ENCODE peak calls at places on chromosomes 5 and 9, in ten cellular contexts. One of them, this sample, is unnamed.
A peak's percentile ranks its signal among the peaks of the same experiment; 100 is the strongest.

GRCh38 chr5:91359957-91360609 is 23.0 kb downstream of the ARRDC3 start:
- DNase-seq in fibroblast of the aortic adventitia: no peak
- DNase-seq in stimulated activated CD8-positive, alpha-beta memory T cell treated with anti-CD3 and anti-CD28 coated beads, Interleukin-4, amount 100 ng/mL, for 1 hour: no peak
- DNase-seq in Right ventricle myocardium superior: no peak
- DNase-seq in caudate nucleus: no peak
- DNase-seq in NCI-H1417: no peak
- DNase-seq in activated CD4-positive, alpha-beta T cell treated with anti-CD3 and anti-CD28 coated beads, Interleukin-2, amount 50 U/mL, for 48 hours: no peak
- DNase-seq in effector memory CD4-positive, alpha-beta T cell: no peak
- DNase-seq in NCI-H2171: no peak
- DNase-seq in GM03348: peak; percentile 26
- DNase-seq in this sample: peak; percentile 13

GRCh38 chr9:82934949-82935348 is 128.0 kb downstream of the RASEF start:
- DNase-seq in fibroblast of the aortic adventitia: peak; percentile 78
- DNase-seq in stimulated activated CD8-positive, alpha-beta memory T cell treated with anti-CD3 and anti-CD28 coated beads, Interleukin-4, amount 100 ng/mL, for 1 hour: no peak
- DNase-seq in Right ventricle myocardium superior: no peak
- DNase-seq in caudate nucleus: no peak
- DNase-seq in NCI-H1417: no peak
- DNase-seq in activated CD4-positive, alpha-beta T cell treated with anti-CD3 and anti-CD28 coated beads, Interleukin-2, amount 50 U/mL, for 48 hours: no peak
- DNase-seq in effector memory CD4-positive, alpha-beta T cell: no peak
- DNase-seq in NCI-H2171: no peak
- DNase-seq in GM03348: peak; percentile 6
- DNase-seq in this sample: no peak

GRCh38 chr9:104808030-104808614 is 44.2 kb downstream of the NIPSNAP3B start:
- DNase-seq in fibroblast of the aortic adventitia: peak; percentile 77
- DNase-seq in stimulated activated CD8-positive, alpha-beta memory T cell treated with anti-CD3 and anti-CD28 coated beads, Interleukin-4, amount 100 ng/mL, for 1 hour: no peak
- DNase-seq in Right ventricle myocardium superior: no peak
- DNase-seq in caudate nucleus: peak; percentile 44
- DNase-seq in NCI-H1417: peak; percentile 31
- DNase-seq in activated CD4-positive, alpha-beta T cell treated with anti-CD3 and anti-CD28 coated beads, Interleukin-2, amount 50 U/mL, for 48 hours: no peak
- DNase-seq in effector memory CD4-positive, alpha-beta T cell: no peak
- DNase-seq in NCI-H2171: no peak
- DNase-seq in GM03348: peak; percentile 54
- DNase-seq in this sample: no peak

GRCh38 chr9:131982683-131983239 is 96.9 kb downstream of the MED27 start:
- DNase-seq in fibroblast of the aortic adventitia: no peak
- DNase-seq in stimulated activated CD8-positive, alpha-beta memory T cell treated with anti-CD3 and anti-CD28 coated beads, Interleukin-4, amount 100 ng/mL, for 1 hour: no peak
- DNase-seq in Right ventricle myocardium superior: no peak
- DNase-seq in caudate nucleus: no peak
- DNase-seq in NCI-H1417: no peak
- DNase-seq in activated CD4-positive, alpha-beta T cell treated with anti-CD3 and anti-CD28 coated beads, Interleukin-2, amount 50 U/mL, for 48 hours: no peak
- DNase-seq in effector memory CD4-positive, alpha-beta T cell: no peak
- DNase-seq in NCI-H2171: no peak
- DNase-seq in GM03348: peak; percentile 17
- DNase-seq in this sample: no peak

GRCh38 chr5:40333459-40334241 is 346.1 kb upstream of the PTGER4 start:
- DNase-seq in fibroblast of the aortic adventitia: peak; percentile 56
- DNase-seq in stimulated activated CD8-positive, alpha-beta memory T cell treated with anti-CD3 and anti-CD28 coated beads, Interleukin-4, amount 100 ng/mL, for 1 hour: no peak
- DNase-seq in Right ventricle myocardium superior: no peak
- DNase-seq in caudate nucleus: no peak
- DNase-seq in NCI-H1417: no peak
- DNase-seq in activated CD4-positive, alpha-beta T cell treated with anti-CD3 and anti-CD28 coated beads, Interleukin-2, amount 50 U/mL, for 48 hours: no peak
- DNase-seq in effector memory CD4-positive, alpha-beta T cell: no peak
- DNase-seq in NCI-H2171: no peak
- DNase-seq in GM03348: no peak
- DNase-seq in this sample: no peak

GRCh38 chr9:133952598-133953550 is 39.2 kb downstream of the VAV2 start:
- DNase-seq in fibroblast of the aortic adventitia: no peak
- DNase-seq in stimulated activated CD8-positive, alpha-beta memory T cell treated with anti-CD3 and anti-CD28 coated beads, Interleukin-4, amount 100 ng/mL, for 1 hour: no peak
- DNase-seq in Right ventricle myocardium superior: peak; percentile 30
- DNase-seq in caudate nucleus: no peak
- DNase-seq in NCI-H1417: no peak
- DNase-seq in activated CD4-positive, alpha-beta T cell treated with anti-CD3 and anti-CD28 coated beads, Interleukin-2, amount 50 U/mL, for 48 hours: no peak
- DNase-seq in effector memory CD4-positive, alpha-beta T cell: no peak
- DNase-seq in NCI-H2171: no peak
- DNase-seq in GM03348: no peak
- DNase-seq in this sample: no peak

GRCh38 chr5:55857247-55857640 is 6.1 kb downstream of the IL31RA start:
- DNase-seq in fibroblast of the aortic adventitia: no peak
- DNase-seq in stimulated activated CD8-positive, alpha-beta memory T cell treated with anti-CD3 and anti-CD28 coated beads, Interleukin-4, amount 100 ng/mL, for 1 hour: no peak
- DNase-seq in Right ventricle myocardium superior: no peak
- DNase-seq in caudate nucleus: no peak
- DNase-seq in NCI-H1417: no peak
- DNase-seq in activated CD4-positive, alpha-beta T cell treated with anti-CD3 and anti-CD28 coated beads, Interleukin-2, amount 50 U/mL, for 48 hours: no peak
- DNase-seq in effector memory CD4-positive, alpha-beta T cell: no peak
- DNase-seq in NCI-H2171: no peak
- DNase-seq in GM03348: no peak
- DNase-seq in this sample: no peak

GRCh38 chr5:98557921-98558320 is 215.5 kb upstream of the RGMB start:
- DNase-seq in fibroblast of the aortic adventitia: no peak
- DNase-seq in stimulated activated CD8-positive, alpha-beta memory T cell treated with anti-CD3 and anti-CD28 coated beads, Interleukin-4, amount 100 ng/mL, for 1 hour: no peak
- DNase-seq in Right ventricle myocardium superior: no peak
- DNase-seq in caudate nucleus: no peak
- DNase-seq in NCI-H1417: no peak
- DNase-seq in activated CD4-positive, alpha-beta T cell treated with anti-CD3 and anti-CD28 coated beads, Interleukin-2, amount 50 U/mL, for 48 hours: no peak
- DNase-seq in effector memory CD4-positive, alpha-beta T cell: no peak
- DNase-seq in NCI-H2171: no peak
- DNase-seq in GM03348: no peak
- DNase-seq in this sample: no peak

GRCh38 chr9:100112677-100113336 is 13.8 kb downstream of the INVS start:
- DNase-seq in fibroblast of the aortic adventitia: no peak
- DNase-seq in stimulated activated CD8-positive, alpha-beta memory T cell treated with anti-CD3 and anti-CD28 coated beads, Interleukin-4, amount 100 ng/mL, for 1 hour: no peak
- DNase-seq in Right ventricle myocardium superior: no peak
- DNase-seq in caudate nucleus: no peak
- DNase-seq in NCI-H1417: no peak
- DNase-seq in activated CD4-positive, alpha-beta T cell treated with anti-CD3 and anti-CD28 coated beads, Interleukin-2, amount 50 U/mL, for 48 hours: no peak
- DNase-seq in effector memory CD4-positive, alpha-beta T cell: no peak
- DNase-seq in NCI-H2171: no peak
- DNase-seq in GM03348: no peak
- DNase-seq in this sample: no peak

GRCh38 chr5:135112008-135112670 is 78.1 kb upstream of the PITX1 start:
- DNase-seq in fibroblast of the aortic adventitia: no peak
- DNase-seq in stimulated activated CD8-positive, alpha-beta memory T cell treated with anti-CD3 and anti-CD28 coated beads, Interleukin-4, amount 100 ng/mL, for 1 hour: no peak
- DNase-seq in Right ventricle myocardium superior: no peak
- DNase-seq in caudate nucleus: no peak
- DNase-seq in NCI-H1417: no peak
- DNase-seq in activated CD4-positive, alpha-beta T cell treated with anti-CD3 and anti-CD28 coated beads, Interleukin-2, amount 50 U/mL, for 48 hours: no peak
- DNase-seq in effector memory CD4-positive, alpha-beta T cell: no peak
- DNase-seq in NCI-H2171: no peak
- DNase-seq in GM03348: no peak
- DNase-seq in this sample: no peak

GRCh38 chr5:14715481-14715880 is 51.0 kb downstream of the OTULIN start:
- DNase-seq in fibroblast of the aortic adventitia: no peak
- DNase-seq in stimulated activated CD8-positive, alpha-beta memory T cell treated with anti-CD3 and anti-CD28 coated beads, Interleukin-4, amount 100 ng/mL, for 1 hour: no peak
- DNase-seq in Right ventricle myocardium superior: no peak
- DNase-seq in caudate nucleus: no peak
- DNase-seq in NCI-H1417: no peak
- DNase-seq in activated CD4-positive, alpha-beta T cell treated with anti-CD3 and anti-CD28 coated beads, Interleukin-2, amount 50 U/mL, for 48 hours: no peak
- DNase-seq in effector memory CD4-positive, alpha-beta T cell: no peak
- DNase-seq in NCI-H2171: no peak
- DNase-seq in GM03348: no peak
- DNase-seq in this sample: no peak

GRCh38 chr9:131674425-131675421 is 65.2 kb downstream of the RAPGEF1 start:
- DNase-seq in fibroblast of the aortic adventitia: no peak
- DNase-seq in stimulated activated CD8-positive, alpha-beta memory T cell treated with anti-CD3 and anti-CD28 coated beads, Interleukin-4, amount 100 ng/mL, for 1 hour: no peak
- DNase-seq in Right ventricle myocardium superior: no peak
- DNase-seq in caudate nucleus: no peak
- DNase-seq in NCI-H1417: no peak
- DNase-seq in activated CD4-positive, alpha-beta T cell treated with anti-CD3 and anti-CD28 coated beads, Interleukin-2, amount 50 U/mL, for 48 hours: no peak
- DNase-seq in effector memory CD4-positive, alpha-beta T cell: no peak
- DNase-seq in NCI-H2171: no peak
- DNase-seq in GM03348: no peak
- DNase-seq in this sample: no peak

GRCh38 chr9:98121096-98121495 is 2.1 kb upstream of the TRIM14 start:
- DNase-seq in fibroblast of the aortic adventitia: no peak
- DNase-seq in stimulated activated CD8-positive, alpha-beta memory T cell treated with anti-CD3 and anti-CD28 coated beads, Interleukin-4, amount 100 ng/mL, for 1 hour: no peak
- DNase-seq in Right ventricle myocardium superior: no peak
- DNase-seq in caudate nucleus: no peak
- DNase-seq in NCI-H1417: no peak
- DNase-seq in activated CD4-positive, alpha-beta T cell treated with anti-CD3 and anti-CD28 coated beads, Interleukin-2, amount 50 U/mL, for 48 hours: no peak
- DNase-seq in effector memory CD4-positive, alpha-beta T cell: no peak
- DNase-seq in NCI-H2171: no peak
- DNase-seq in GM03348: peak; percentile 39
- DNase-seq in this sample: no peak

GRCh38 chr5:10627185-10628115 is 63.6 kb downstream of the ANKRD33B start:
- DNase-seq in fibroblast of the aortic adventitia: peak; percentile 99
- DNase-seq in stimulated activated CD8-positive, alpha-beta memory T cell treated with anti-CD3 and anti-CD28 coated beads, Interleukin-4, amount 100 ng/mL, for 1 hour: peak; percentile 68
- DNase-seq in Right ventricle myocardium superior: peak; percentile 88
- DNase-seq in caudate nucleus: peak; percentile 87
- DNase-seq in NCI-H1417: peak; percentile 91
- DNase-seq in activated CD4-positive, alpha-beta T cell treated with anti-CD3 and anti-CD28 coated beads, Interleukin-2, amount 50 U/mL, for 48 hours: peak; percentile 74
- DNase-seq in effector memory CD4-positive, alpha-beta T cell: peak; percentile 72
- DNase-seq in NCI-H2171: peak; percentile 96
- DNase-seq in GM03348: peak; percentile 96
- DNase-seq in this sample: peak; percentile 73

GRCh38 chr5:23013395-23013994 is 160.4 kb upstream of the CDH12 start:
- DNase-seq in fibroblast of the aortic adventitia: no peak
- DNase-seq in stimulated activated CD8-positive, alpha-beta memory T cell treated with anti-CD3 and anti-CD28 coated beads, Interleukin-4, amount 100 ng/mL, for 1 hour: no peak
- DNase-seq in Right ventricle myocardium superior: no peak
- DNase-seq in caudate nucleus: no peak
- DNase-seq in NCI-H1417: no peak
- DNase-seq in activated CD4-positive, alpha-beta T cell treated with anti-CD3 and anti-CD28 coated beads, Interleukin-2, amount 50 U/mL, for 48 hours: no peak
- DNase-seq in effector memory CD4-positive, alpha-beta T cell: no peak
- DNase-seq in NCI-H2171: no peak
- DNase-seq in GM03348: no peak
- DNase-seq in this sample: no peak

GRCh38 chr5:115165790-115166189 is 3.9 kb downstream of the TRIM36 start:
- DNase-seq in fibroblast of the aortic adventitia: no peak
- DNase-seq in stimulated activated CD8-positive, alpha-beta memory T cell treated with anti-CD3 and anti-CD28 coated beads, Interleukin-4, amount 100 ng/mL, for 1 hour: no peak
- DNase-seq in Right ventricle myocardium superior: peak; percentile 34
- DNase-seq in caudate nucleus: no peak
- DNase-seq in NCI-H1417: no peak
- DNase-seq in activated CD4-positive, alpha-beta T cell treated with anti-CD3 and anti-CD28 coated beads, Interleukin-2, amount 50 U/mL, for 48 hours: no peak
- DNase-seq in effector memory CD4-positive, alpha-beta T cell: no peak
- DNase-seq in NCI-H2171: no peak
- DNase-seq in GM03348: no peak
- DNase-seq in this sample: no peak

GRCh38 chr5:67291066-67291465 is 94.5 kb upstream of the CD180 start:
- DNase-seq in fibroblast of the aortic adventitia: no peak
- DNase-seq in stimulated activated CD8-positive, alpha-beta memory T cell treated with anti-CD3 and anti-CD28 coated beads, Interleukin-4, amount 100 ng/mL, for 1 hour: no peak
- DNase-seq in Right ventricle myocardium superior: no peak
- DNase-seq in caudate nucleus: no peak
- DNase-seq in NCI-H1417: no peak
- DNase-seq in activated CD4-positive, alpha-beta T cell treated with anti-CD3 and anti-CD28 coated beads, Interleukin-2, amount 50 U/mL, for 48 hours: no peak
- DNase-seq in effector memory CD4-positive, alpha-beta T cell: no peak
- DNase-seq in NCI-H2171: no peak
- DNase-seq in GM03348: no peak
- DNase-seq in this sample: no peak

GRCh38 chr9:15622596-15622995 is 69.8 kb downstream of the CCDC171 start:
- DNase-seq in fibroblast of the aortic adventitia: peak; percentile 43
- DNase-seq in stimulated activated CD8-positive, alpha-beta memory T cell treated with anti-CD3 and anti-CD28 coated beads, Interleukin-4, amount 100 ng/mL, for 1 hour: no peak
- DNase-seq in Right ventricle myocardium superior: no peak
- DNase-seq in caudate nucleus: no peak
- DNase-seq in NCI-H1417: no peak
- DNase-seq in activated CD4-positive, alpha-beta T cell treated with anti-CD3 and anti-CD28 coated beads, Interleukin-2, amount 50 U/mL, for 48 hours: no peak
- DNase-seq in effector memory CD4-positive, alpha-beta T cell: no peak
- DNase-seq in NCI-H2171: no peak
- DNase-seq in GM03348: peak; percentile 20
- DNase-seq in this sample: no peak

GRCh38 chr5:88727705-88728313 is 155.2 kb downstream of the MEF2C start:
- DNase-seq in fibroblast of the aortic adventitia: peak; percentile 61
- DNase-seq in stimulated activated CD8-positive, alpha-beta memory T cell treated with anti-CD3 and anti-CD28 coated beads, Interleukin-4, amount 100 ng/mL, for 1 hour: no peak
- DNase-seq in Right ventricle myocardium superior: no peak
- DNase-seq in caudate nucleus: no peak
- DNase-seq in NCI-H1417: no peak
- DNase-seq in activated CD4-positive, alpha-beta T cell treated with anti-CD3 and anti-CD28 coated beads, Interleukin-2, amount 50 U/mL, for 48 hours: no peak
- DNase-seq in effector memory CD4-positive, alpha-beta T cell: no peak
- DNase-seq in NCI-H2171: no peak
- DNase-seq in GM03348: peak; percentile 16
- DNase-seq in this sample: no peak

GRCh38 chr5:17436345-17436744 is 61.7 kb upstream of the TAF11L2 start:
- DNase-seq in fibroblast of the aortic adventitia: no peak
- DNase-seq in stimulated activated CD8-positive, alpha-beta memory T cell treated with anti-CD3 and anti-CD28 coated beads, Interleukin-4, amount 100 ng/mL, for 1 hour: no peak
- DNase-seq in Right ventricle myocardium superior: no peak
- DNase-seq in caudate nucleus: no peak
- DNase-seq in NCI-H1417: no peak
- DNase-seq in activated CD4-positive, alpha-beta T cell treated with anti-CD3 and anti-CD28 coated beads, Interleukin-2, amount 50 U/mL, for 48 hours: no peak
- DNase-seq in effector memory CD4-positive, alpha-beta T cell: no peak
- DNase-seq in NCI-H2171: no peak
- DNase-seq in GM03348: no peak
- DNase-seq in this sample: no peak

GRCh38 chr5:150587830-150588494 is 52.5 kb upstream of the SYNPO start:
- DNase-seq in fibroblast of the aortic adventitia: peak; percentile 56
- DNase-seq in stimulated activated CD8-positive, alpha-beta memory T cell treated with anti-CD3 and anti-CD28 coated beads, Interleukin-4, amount 100 ng/mL, for 1 hour: no peak
- DNase-seq in Right ventricle myocardium superior: no peak
- DNase-seq in caudate nucleus: peak; percentile 55
- DNase-seq in NCI-H1417: no peak
- DNase-seq in activated CD4-positive, alpha-beta T cell treated with anti-CD3 and anti-CD28 coated beads, Interleukin-2, amount 50 U/mL, for 48 hours: no peak
- DNase-seq in effector memory CD4-positive, alpha-beta T cell: no peak
- DNase-seq in NCI-H2171: no peak
- DNase-seq in GM03348: no peak
- DNase-seq in this sample: no peak

GRCh38 chr5:359301-359897 is 37.9 kb downstream of the AHRR start:
- DNase-seq in fibroblast of the aortic adventitia: no peak
- DNase-seq in stimulated activated CD8-positive, alpha-beta memory T cell treated with anti-CD3 and anti-CD28 coated beads, Interleukin-4, amount 100 ng/mL, for 1 hour: no peak
- DNase-seq in Right ventricle myocardium superior: no peak
- DNase-seq in caudate nucleus: no peak
- DNase-seq in NCI-H1417: no peak
- DNase-seq in activated CD4-positive, alpha-beta T cell treated with anti-CD3 and anti-CD28 coated beads, Interleukin-2, amount 50 U/mL, for 48 hours: no peak
- DNase-seq in effector memory CD4-positive, alpha-beta T cell: no peak
- DNase-seq in NCI-H2171: no peak
- DNase-seq in GM03348: no peak
- DNase-seq in this sample: no peak

GRCh38 chr5:52950686-52951085 is 38.5 kb upstream of the ITGA2 start:
- DNase-seq in fibroblast of the aortic adventitia: no peak
- DNase-seq in stimulated activated CD8-positive, alpha-beta memory T cell treated with anti-CD3 and anti-CD28 coated beads, Interleukin-4, amount 100 ng/mL, for 1 hour: no peak
- DNase-seq in Right ventricle myocardium superior: no peak
- DNase-seq in caudate nucleus: no peak
- DNase-seq in NCI-H1417: no peak
- DNase-seq in activated CD4-positive, alpha-beta T cell treated with anti-CD3 and anti-CD28 coated beads, Interleukin-2, amount 50 U/mL, for 48 hours: no peak
- DNase-seq in effector memory CD4-positive, alpha-beta T cell: no peak
- DNase-seq in NCI-H2171: no peak
- DNase-seq in GM03348: no peak
- DNase-seq in this sample: no peak

GRCh38 chr5:142924135-142924883 is 154.1 kb downstream of the ARHGAP26 start:
- DNase-seq in fibroblast of the aortic adventitia: peak; percentile 39
- DNase-seq in stimulated activated CD8-positive, alpha-beta memory T cell treated with anti-CD3 and anti-CD28 coated beads, Interleukin-4, amount 100 ng/mL, for 1 hour: no peak
- DNase-seq in Right ventricle myocardium superior: no peak
- DNase-seq in caudate nucleus: no peak
- DNase-seq in NCI-H1417: no peak
- DNase-seq in activated CD4-positive, alpha-beta T cell treated with anti-CD3 and anti-CD28 coated beads, Interleukin-2, amount 50 U/mL, for 48 hours: no peak
- DNase-seq in effector memory CD4-positive, alpha-beta T cell: no peak
- DNase-seq in NCI-H2171: no peak
- DNase-seq in GM03348: no peak
- DNase-seq in this sample: no peak

GRCh38 chr5:176162206-176162605 is 76.0 kb upstream of the SIMC1 start:
- DNase-seq in fibroblast of the aortic adventitia: peak; percentile 58
- DNase-seq in stimulated activated CD8-positive, alpha-beta memory T cell treated with anti-CD3 and anti-CD28 coated beads, Interleukin-4, amount 100 ng/mL, for 1 hour: no peak
- DNase-seq in Right ventricle myocardium superior: no peak
- DNase-seq in caudate nucleus: no peak
- DNase-seq in NCI-H1417: no peak
- DNase-seq in activated CD4-positive, alpha-beta T cell treated with anti-CD3 and anti-CD28 coated beads, Interleukin-2, amount 50 U/mL, for 48 hours: no peak
- DNase-seq in effector memory CD4-positive, alpha-beta T cell: no peak
- DNase-seq in NCI-H2171: no peak
- DNase-seq in GM03348: no peak
- DNase-seq in this sample: no peak

GRCh38 chr9:114285166-114285867 is 37.6 kb upstream of the ORM1 start:
- DNase-seq in fibroblast of the aortic adventitia: peak; percentile 88
- DNase-seq in stimulated activated CD8-positive, alpha-beta memory T cell treated with anti-CD3 and anti-CD28 coated beads, Interleukin-4, amount 100 ng/mL, for 1 hour: no peak
- DNase-seq in Right ventricle myocardium superior: no peak
- DNase-seq in caudate nucleus: no peak
- DNase-seq in NCI-H1417: no peak
- DNase-seq in activated CD4-positive, alpha-beta T cell treated with anti-CD3 and anti-CD28 coated beads, Interleukin-2, amount 50 U/mL, for 48 hours: no peak
- DNase-seq in effector memory CD4-positive, alpha-beta T cell: no peak
- DNase-seq in NCI-H2171: no peak
- DNase-seq in GM03348: peak; percentile 93
- DNase-seq in this sample: no peak

GRCh38 chr9:109315889-109316640 is 4.8 kb downstream of the EPB41L4B start:
- DNase-seq in fibroblast of the aortic adventitia: peak; percentile 80
- DNase-seq in stimulated activated CD8-positive, alpha-beta memory T cell treated with anti-CD3 and anti-CD28 coated beads, Interleukin-4, amount 100 ng/mL, for 1 hour: no peak
- DNase-seq in Right ventricle myocardium superior: peak; percentile 81
- DNase-seq in caudate nucleus: peak; percentile 73
- DNase-seq in NCI-H1417: peak; percentile 81
- DNase-seq in activated CD4-positive, alpha-beta T cell treated with anti-CD3 and anti-CD28 coated beads, Interleukin-2, amount 50 U/mL, for 48 hours: no peak
- DNase-seq in effector memory CD4-positive, alpha-beta T cell: no peak
- DNase-seq in NCI-H2171: no peak
- DNase-seq in GM03348: peak; percentile 80
- DNase-seq in this sample: no peak

GRCh38 chr5:150073086-150073625 is 13.2 kb downstream of the CSF1R start:
- DNase-seq in fibroblast of the aortic adventitia: no peak
- DNase-seq in stimulated activated CD8-positive, alpha-beta memory T cell treated with anti-CD3 and anti-CD28 coated beads, Interleukin-4, amount 100 ng/mL, for 1 hour: no peak
- DNase-seq in Right ventricle myocardium superior: no peak
- DNase-seq in caudate nucleus: no peak
- DNase-seq in NCI-H1417: no peak
- DNase-seq in activated CD4-positive, alpha-beta T cell treated with anti-CD3 and anti-CD28 coated beads, Interleukin-2, amount 50 U/mL, for 48 hours: no peak
- DNase-seq in effector memory CD4-positive, alpha-beta T cell: no peak
- DNase-seq in NCI-H2171: no peak
- DNase-seq in GM03348: no peak
- DNase-seq in this sample: no peak

This sample was measured in stimulated activated naive CD8-positive, alpha-beta T cell treated with anti-CD3 and anti-CD28 coated beads, Interleukin-15, amount 100 ng/mL, for 72 hours.